ENCODE peak calls at places on chromosomes 16 and 17, in seven cellular contexts. X is A549, H is H1, O is HCT116, I is K562, Q is HepG2, N is GM12878. M is an unnamed sample.

GRCh38 chr16:81730090-81731051 is 48.7 kb upstream of the PLCG2 start:
- DNase-seq in X (peak; percentile 95), H (peak; percentile 99), O (peak; percentile 75), I (peak; percentile 86), Q (peak; percentile 70), N (no peak), M (peak; percentile 72)

GRCh38 chr17:34173221-34173620 is 81.9 kb upstream of the CCL2 start:
- DNase-seq in X (no peak), H (no peak), O (no peak), I (no peak), Q (no peak), N (no peak), M (peak; percentile 83)

GRCh38 chr16:69848635-69849545 is 86.8 kb downstream of the WWP2 start:
- DNase-seq in X (no peak), H (no peak), O (no peak), I (no peak), Q (no peak), N (no peak), M (peak; percentile 96)

GRCh38 chr17:76801706-76802105 is 63.8 kb downstream of the MFSD11 start:
- DNase-seq in X (no peak), H (no peak), O (no peak), I (no peak), Q (no peak), N (no peak), M (no peak)

GRCh38 chr16:75029854-75030253 is 31.0 kb downstream of the ZNRF1 start:
- DNase-seq in X (peak; percentile 51), H (no peak), O (no peak), I (no peak), Q (peak; percentile 13), N (no peak), M (peak; percentile 84)

GRCh38 chr16:15440852-15441251 is 6.5 kb downstream of the BMERB1 start:
- DNase-seq in X (peak; percentile 86), H (no peak), O (no peak), I (no peak), Q (no peak), N (no peak), M (peak; percentile 79)

GRCh38 chr17:39653662-39654331 is 11.4 kb upstream of the TCAP start:
- DNase-seq in X (peak; percentile 67), H (no peak), O (no peak), I (peak; percentile 89), Q (peak; percentile 79), N (no peak), M (no peak)

GRCh38 chr17:12765544-12765943 is 23.8 kb upstream of the ARHGAP44 start:
- DNase-seq in X (peak; percentile 74), H (no peak), O (no peak), I (peak; percentile 6), Q (no peak), N (no peak), M (peak; percentile 96)

GRCh38 chr17:34820922-34821321 is 140.3 kb downstream of the CCT6B start:
- DNase-seq in X (peak; percentile 29), H (no peak), O (no peak), I (no peak), Q (no peak), N (no peak), M (no peak)

GRCh38 chr17:40825596-40825995 is 3.2 kb upstream of the KRT10 start:
- DNase-seq in X (no peak), H (no peak), O (no peak), I (no peak), Q (no peak), N (no peak), M (peak; percentile 7)

GRCh38 chr17:2108170-2108569 is 53.3 kb downstream of the HIC1 start:
- DNase-seq in X (no peak), H (no peak), O (no peak), I (no peak), Q (no peak), N (no peak), M (peak; percentile 13)

GRCh38 chr17:13419676-13420075 is 182.1 kb downstream of the HS3ST3A1 start:
- DNase-seq in X (no peak), H (no peak), O (no peak), I (no peak), Q (no peak), N (no peak), M (no peak)

GRCh38 chr17:6507535-6507934 is 48.8 kb downstream of the PITPNM3 start:
- DNase-seq in X (peak; percentile 71), H (no peak), O (peak; percentile 51), I (no peak), Q (no peak), N (no peak), M (peak; percentile 85)

GRCh38 chr17:37045271-37045946 is 96.7 kb downstream of the AATF start:
- DNase-seq in X (no peak), H (no peak), O (no peak), I (no peak), Q (no peak), N (no peak), M (no peak)

GRCh38 chr17:79792984-79793923 is 3.6 kb downstream of the CBX8 start:
- DNase-seq in X (peak; percentile 80), H (no peak), O (no peak), I (no peak), Q (no peak), N (no peak), M (peak; percentile 92)

GRCh38 chr17:1413281-1413791 is 13.3 kb upstream of the YWHAE start:
- DNase-seq in X (peak; percentile 55), H (no peak), O (no peak), I (peak; percentile 25), Q (peak; percentile 77), N (no peak), M (peak; percentile 86)

GRCh38 chr17:77959216-77959925 is 868 bp downstream of the TNRC6C start:
- DNase-seq in X (no peak), H (no peak), O (no peak), I (no peak), Q (no peak), N (no peak), M (peak; percentile 19)
- TF ChIP-seq CEBPB in X (no peak), H (no peak), O (no peak), I (no peak), Q (no peak), N (no peak), M (no peak)

GRCh38 chr17:27475981-27476895 is 20.0 kb downstream of the KSR1 start:
- DNase-seq in X (no peak), H (no peak), O (no peak), I (no peak), Q (no peak), N (no peak), M (no peak)

GRCh38 chr17:27478901-27479531 is 22.8 kb downstream of the KSR1 start:
- DNase-seq in X (peak; percentile 29), H (no peak), O (no peak), I (peak; percentile 43), Q (no peak), N (no peak), M (no peak)

GRCh38 chr17:27479838-27480237 is 23.6 kb downstream of the KSR1 start:
- DNase-seq in X (no peak), H (no peak), O (no peak), I (no peak), Q (no peak), N (no peak), M (no peak)

GRCh38 chr17:27477050-27477647 is 20.9 kb downstream of the KSR1 start:
- DNase-seq in X (no peak), H (no peak), O (no peak), I (no peak), Q (no peak), N (peak; percentile 82), M (no peak)

GRCh38 chr17:27477971-27478684 is 21.9 kb downstream of the KSR1 start:
- DNase-seq in X (no peak), H (no peak), O (no peak), I (no peak), Q (no peak), N (no peak), M (no peak)
- H3K4me3 ChIP-seq in X (no peak overlapping the region), H (no peak overlapping the region), O (no peak overlapping the region), I (no peak overlapping the region), Q (no peak overlapping the region), N (peak overlapping the region; percentile 0), M (no peak overlapping the region)

DNA sequence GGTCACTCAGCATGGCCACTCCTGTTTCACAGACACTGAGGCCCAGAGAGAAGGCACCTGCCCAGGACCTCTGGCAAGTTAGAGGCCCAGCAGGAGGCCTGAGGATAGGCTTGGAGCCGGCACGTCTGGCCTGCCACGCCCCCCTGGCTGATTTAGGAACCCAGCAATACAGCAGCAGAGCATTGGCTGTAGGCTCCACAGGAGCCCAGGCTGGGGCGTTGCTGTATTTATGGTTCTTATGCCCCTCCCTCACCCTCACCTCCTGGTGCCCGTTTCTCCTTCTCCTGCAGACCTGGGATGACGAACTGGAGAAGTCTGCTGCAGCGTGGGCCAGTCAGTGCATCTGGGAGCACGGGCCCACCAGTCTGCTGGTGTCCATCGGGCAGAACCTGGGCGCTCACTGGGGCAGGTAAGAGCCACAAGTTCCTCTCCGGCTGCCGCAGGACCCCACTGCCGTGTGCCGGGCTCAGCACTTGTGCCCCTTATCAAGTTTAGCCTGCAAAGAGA is 25.8 kb downstream of the CRISPLD2 start:
- DNase-seq in X (no peak), H (no peak), O (no peak), I (no peak), Q (no peak), N (no peak), M (no peak)
- TF ChIP-seq CEBPB in X (no peak), H (no peak), O (no peak), I (no peak), Q (no peak), N (no peak), M (no peak)

GRCh38 chr17:43992641-43993040 is 11.8 kb upstream of the NAGS start:
- DNase-seq in X (no peak), H (no peak), O (no peak), I (no peak), Q (no peak), N (no peak), M (no peak)

GRCh38 chr17:43995150-43995471 is 9.3 kb upstream of the NAGS start:
- DNase-seq in X (no peak), H (no peak), O (no peak), I (no peak), Q (no peak), N (no peak), M (no peak)

GRCh38 chr17:43998552-43998951 is 5.9 kb upstream of the NAGS start:
- DNase-seq in X (no peak), H (no peak), O (no peak), I (no peak), Q (no peak), N (no peak), M (peak; percentile 66)

GRCh38 chr17:43999024-43999423 is 5.4 kb upstream of the NAGS start:
- DNase-seq in X (no peak), H (no peak), O (no peak), I (no peak), Q (no peak), N (no peak), M (no peak)

DNA sequence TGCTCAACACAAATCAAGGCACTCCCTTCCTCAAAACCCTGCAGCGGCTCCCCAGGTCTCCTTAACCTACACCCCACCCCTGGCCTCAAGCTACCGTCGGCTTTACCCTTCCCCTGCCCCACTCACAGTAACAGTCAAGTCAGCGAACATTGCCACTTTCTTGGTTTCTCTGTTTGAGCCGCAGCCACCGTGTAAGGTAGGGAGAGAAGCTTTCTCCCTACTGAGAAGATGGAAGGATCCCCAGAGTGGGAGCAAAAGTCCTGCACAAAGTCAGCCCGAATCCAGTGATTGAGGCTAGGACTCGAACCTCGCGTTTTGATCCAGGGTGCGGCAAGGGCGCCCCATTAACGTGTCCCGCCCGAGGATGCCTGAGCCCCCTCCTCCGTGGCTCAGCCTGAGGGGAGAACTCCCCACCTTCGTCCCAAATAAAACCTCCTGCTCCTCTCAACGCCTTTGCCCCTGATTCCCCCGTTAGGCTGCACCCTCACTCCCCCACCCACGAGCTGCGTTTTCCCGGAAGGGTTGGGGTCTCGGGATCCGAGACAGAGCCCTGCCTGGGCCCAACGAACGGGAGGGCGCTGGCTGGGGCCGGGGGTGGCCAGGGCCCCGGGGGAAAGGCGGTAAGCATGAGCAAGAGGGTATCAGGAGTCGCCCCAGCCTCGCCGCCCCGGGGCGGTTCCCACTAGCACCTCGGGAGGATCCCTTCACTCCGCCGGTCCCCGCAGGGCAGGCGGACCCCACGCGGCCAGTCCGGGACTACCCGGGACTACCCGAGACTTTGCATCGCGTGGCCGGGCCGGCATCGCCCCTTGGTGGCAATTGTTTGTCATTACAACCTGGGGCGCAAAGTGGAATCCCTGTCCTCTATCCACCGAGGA is 9.9 kb upstream of the NAGS start:
- DNase-seq in X (peak; percentile 71), H (no peak), O (no peak), I (peak; percentile 91), Q (peak; percentile 54), N (no peak), M (peak; percentile 37)
- H3K4me3 ChIP-seq in X (peak overlapping the region; percentile 45), H (peak overlapping the region; percentile 33), O (no peak overlapping the region), I (peak overlapping the region; percentile 3), Q (no peak overlapping the region), N (no peak overlapping the region), M (no peak overlapping the region)

M was measured in IMR-90.